ENCODE peak calls at places on chromosomes 13 and 19, in seven cellular contexts. P, Q, I, W, T, B and O are unnamed samples.
A peak's percentile ranks its signal among the peaks of the same experiment; 100 is the strongest.

GRCh38 chr13:52713894-52714293 is 25.7 kb downstream of the CNMD start:
- DNase-seq in B (no peak), I (peak; percentile 23), T (no peak), Q (no peak), W (peak; percentile 29), P (no peak), O (no peak)

GRCh38 chr13:51643114-51643881 is 59.0 kb downstream of the WDFY2 start:
- DNase-seq in B (no peak), W (no peak), T (no peak), I (peak; percentile 85), P (peak; percentile 91), Q (no peak), O (peak; percentile 93)

GRCh38 chr13:29548722-29549446 is 46.6 kb downstream of the SLC7A1 start:
- DNase-seq in B (no peak), I (peak; percentile 26), Q (no peak), T (no peak), W (no peak), P (peak; percentile 39), O (no peak)

GRCh38 chr19:6086081-6086858 is 24.0 kb downstream of the RFX2 start:
- DNase-seq in T (no peak), Q (no peak), B (no peak), P (peak; percentile 71), I (peak; percentile 49), W (no peak), O (peak; percentile 53)

GRCh38 chr13:110812111-110812868 is 98.8 kb downstream of the ING1 start:
- DNase-seq in Q (no peak), I (peak; percentile 65), W (no peak), B (no peak), T (no peak), P (no peak), O (no peak)

GRCh38 chr13:105035092-105035491 is 1500.4 kb downstream of the EFNB2 start:
- DNase-seq in T (no peak), B (no peak), P (no peak), W (no peak), I (no peak), Q (no peak), O (no peak)

GRCh38 chr13:100433475-100433874 is 155.1 kb downstream of the GGACT start:
- DNase-seq in W (no peak), B (no peak), P (no peak), I (no peak), Q (no peak), T (no peak), O (no peak)

GRCh38 chr19:10892256-10892655 is 20.9 kb downstream of the CARM1 start:
- DNase-seq in Q (no peak), T (peak; percentile 76), I (no peak), B (no peak), P (no peak), W (no peak), O (no peak)

GRCh38 chr13:59452189-59452588 is 711.5 kb downstream of the DIAPH3 start:
- DNase-seq in B (peak; percentile 18), P (no peak), Q (no peak), I (no peak), T (no peak), W (no peak), O (no peak)

GRCh38 chr19:13150919-13151604 is 851 bp downstream of the IER2 start:
- DNase-seq in T (no peak), Q (no peak), P (no peak), I (peak; percentile 27), B (peak; percentile 80), W (peak; percentile 53), O (no peak)

GRCh38 chr19:19404879-19405860 is at the start of gene GATAD2A:
- DNase-seq in Q (peak; percentile 81), P (peak; percentile 89), T (peak; percentile 95), W (peak; percentile 93), I (peak; percentile 96), B (peak; percentile 97), O (peak; percentile 60)

GRCh38 chr19:46404039-46404883 is 9.1 kb downstream of the CCDC8 start:
- DNase-seq in P (peak; percentile 31), W (peak; percentile 29), T (peak; percentile 53), Q (no peak), B (peak; percentile 73), I (peak; percentile 76), O (peak; percentile 35)

GRCh38 chr13:23766199-23766771 is 122.9 kb downstream of the MIPEP start:
- DNase-seq in I (no peak), T (no peak), W (no peak), B (no peak), P (no peak), Q (no peak), O (no peak)

GRCh38 chr13:44373601-44374347 is at the start of gene SERP2:
- DNase-seq in B (peak; percentile 80), I (peak; percentile 50), Q (no peak), P (no peak), T (peak; percentile 33), W (peak; percentile 41), O (no peak)

GRCh38 chr13:44382635-44383145 is 9.1 kb downstream of the SERP2 start:
- DNase-seq in W (no peak), P (no peak), Q (no peak), T (no peak), I (no peak), B (no peak), O (no peak)

GRCh38 chr13:40228486-40228885 is 438.0 kb downstream of the FOXO1 start:
- DNase-seq in W (no peak), Q (no peak), T (no peak), I (no peak), B (no peak), P (no peak), O (no peak)

GRCh38 chr19:8655340-8655709 is 24.9 kb downstream of the NFILZ start:
- DNase-seq in I (no peak), B (no peak), W (no peak), T (no peak), P (no peak), Q (no peak), O (no peak)

GRCh38 chr13:21625366-21625765 is 21.4 kb upstream of the MICU2 start:
- DNase-seq in P (peak; percentile 52), I (peak; percentile 35), W (no peak), B (no peak), Q (no peak), T (no peak), O (no peak)

GRCh38 chr13:48626077-48626449 is 27.7 kb upstream of the CYSLTR2 start:
- DNase-seq in B (no peak), Q (no peak), T (no peak), I (peak; percentile 93), P (peak; percentile 53), W (peak; percentile 48), O (no peak)
- H3K4me1 ChIP-seq in B (peaks cover 8% of the 10 kb centered on the region), Q (no peaks in the 10 kb centered on the region), T (no peaks in the 10 kb centered on the region), I (peaks cover 10% of the 10 kb centered on the region), P (no peaks in the 10 kb centered on the region), W (peaks cover 16% of the 10 kb centered on the region), O (no peaks in the 10 kb centered on the region)

DNA sequence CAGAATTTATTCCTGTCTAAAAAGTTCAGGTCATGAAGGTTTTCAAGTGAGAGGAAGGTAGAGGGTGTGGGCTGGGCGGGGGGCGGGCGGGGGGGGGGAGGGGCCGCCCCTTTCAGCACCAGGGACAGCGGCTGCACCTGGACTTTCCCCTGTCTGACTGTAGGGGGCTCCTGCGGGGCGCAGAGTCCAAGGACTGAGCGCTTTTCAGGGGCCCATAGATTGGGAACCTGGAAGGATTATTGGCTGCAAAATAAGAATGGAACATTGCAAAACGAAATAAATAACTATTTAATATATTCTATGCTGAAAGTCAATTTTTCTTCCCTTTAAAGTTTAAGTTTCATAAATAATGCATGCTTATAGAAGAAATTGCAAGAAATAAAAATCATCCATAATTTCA is 8.9 kb upstream of the CYP4F3 start:
- DNase-seq in Q (no peak), I (peak; percentile 11), B (no peak), T (no peak), P (no peak), W (no peak), O (no peak)
- TF ChIP-seq CTCF in Q (peak; percentile 39), I (peak; percentile 42), B (peak; percentile 16), T (no peak), P (peak; percentile 19), W (peak; percentile 44), O (peak; percentile 64)

GRCh38 chr13:113415825-113416224 is 37.5 kb downstream of the ADPRHL1 start:
- DNase-seq in T (no peak), W (no peak), I (no peak), P (no peak), B (no peak), Q (no peak), O (no peak)
- H3K4me1 ChIP-seq in T (peaks cover 30% of the 10 kb centered on the region), W (peaks cover 6% of the 10 kb centered on the region), I (no peaks in the 10 kb centered on the region), P (peaks cover 16% of the 10 kb centered on the region), B (no peaks in the 10 kb centered on the region), Q (no peaks in the 10 kb centered on the region), O (no peaks in the 10 kb centered on the region)

GRCh38 chr13:32232263-32232662 is 82.9 kb downstream of the ZAR1L start:
- DNase-seq in P (no peak), T (no peak), Q (no peak), I (no peak), W (no peak), B (no peak), O (no peak)

GRCh38 chr13:32224916-32225315 is 90.2 kb downstream of the ZAR1L start:
- DNase-seq in Q (no peak), B (no peak), I (no peak), W (no peak), P (peak; percentile 31), T (no peak), O (no peak)

GRCh38 chr13:32229443-32229842 is 85.7 kb downstream of the ZAR1L start:
- DNase-seq in T (no peak), P (peak; percentile 28), B (no peak), Q (no peak), I (no peak), W (no peak), O (no peak)

GRCh38 chr13:32225494-32225931 is 89.7 kb downstream of the ZAR1L start:
- DNase-seq in T (no peak), Q (no peak), I (peak; percentile 36), P (peak; percentile 92), W (no peak), B (no peak), O (no peak)

GRCh38 chr13:32228330-32229041 is 86.7 kb downstream of the ZAR1L start:
- DNase-seq in Q (no peak), T (no peak), P (peak; percentile 84), B (no peak), W (no peak), I (peak; percentile 14), O (peak; percentile 18)
- TF ChIP-seq CTCF in Q (no peak), T (no peak), P (peak; percentile 6), B (no peak), W (no peak), I (no peak), O (no peak)

DNA sequence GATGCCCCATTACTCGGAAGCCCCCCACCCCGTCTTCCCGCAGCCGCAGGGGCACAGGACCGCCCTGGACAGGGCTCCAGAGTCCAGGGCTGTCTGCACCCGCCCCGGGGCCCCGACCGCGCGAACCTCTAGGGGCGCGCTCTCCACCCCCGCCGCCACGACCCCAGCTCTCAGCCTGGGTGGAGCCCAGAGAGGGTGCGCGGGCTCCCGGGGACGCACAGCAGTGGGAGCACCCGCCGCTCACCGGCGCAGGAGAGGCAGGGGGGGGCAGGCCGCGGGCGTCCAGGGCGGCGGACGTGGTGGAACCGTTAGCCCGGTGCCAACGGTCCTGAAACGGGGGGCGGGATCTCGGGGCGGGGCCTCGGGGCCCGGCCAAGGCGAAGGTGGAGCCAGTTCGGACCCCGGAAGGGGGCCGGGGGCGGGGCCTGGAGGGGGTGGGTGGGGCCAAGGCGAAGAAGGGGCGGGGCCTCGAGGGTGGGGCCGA is at the start of gene ATP8B3:
- DNase-seq in T (no peak), W (no peak), P (no peak), I (no peak), Q (peak; percentile 17), B (no peak), O (no peak)
- H3K4me1 ChIP-seq in T (peaks cover 5% of the 10 kb centered on the region), W (peaks cover 6% of the 10 kb centered on the region), P (peaks cover 8% of the 10 kb centered on the region), I (no peaks in the 10 kb centered on the region), Q (peaks cover 12% of the 10 kb centered on the region), B (peaks cover 21% of the 10 kb centered on the region), O (no peaks in the 10 kb centered on the region)

GRCh38 chr19:16454519-16454918 is 17.3 kb downstream of the EPS15L1 start:
- DNase-seq in B (peak; percentile 15), W (peak; percentile 26), T (no peak), P (no peak), I (no peak), Q (no peak), O (no peak)
- TF ChIP-seq CTCF in B (no peak), W (no peak), T (no peak), P (no peak), I (no peak), Q (no peak), O (no peak)